ENCODE peak calls at places on chromosomes 12 and 14, in six cellular contexts. U, D, P, T, X and N are unnamed samples. For H3K4me1, the result is how much of the 10 kb centered on the place peaks cover.

GRCh38 chr12:122602456-122602855 is 75.4 kb downstream of the KNTC1 start:
- DNase-seq in U (no peak), D (no peak), P (no peak), T (no peak), X (no peak), N (no peak)

GRCh38 chr12:11347810-11348209 is 37.6 kb upstream of the PRB4 start:
- DNase-seq in U (no peak), D (no peak), P (no peak), T (no peak), X (no peak), N (no peak)

GRCh38 chr12:113684053-113684907 is 212.6 kb upstream of the LHX5 start:
- DNase-seq in U (no peak), D (no peak), P (no peak), T (no peak), X (no peak), N (no peak)

GRCh38 chr14:92456215-92457017 is 57.2 kb upstream of the RIN3 start:
- DNase-seq in U (no peak), D (peak), P (peak), T (peak), X (no peak), N (peak)

GRCh38 chr12:76080729-76081415 is 3.6 kb downstream of the NAP1L1 start:
- DNase-seq in U (no peak), D (no peak), P (no peak), T (no peak), X (no peak), N (no peak)

GRCh38 chr12:57517187-57517586 is 3.1 kb downstream of the DDIT3 start:
- DNase-seq in U (no peak), D (no peak), P (no peak), T (peak), X (no peak), N (peak)

GRCh38 chr12:51517800-51518199 is 73.2 kb upstream of the SCN8A start:
- DNase-seq in U (no peak), D (no peak), P (no peak), T (no peak), X (no peak), N (no peak)

GRCh38 chr14:76320486-76320885 is 55.5 kb upstream of the ESRRB start:
- DNase-seq in U (peak), D (no peak), P (no peak), T (no peak), X (no peak), N (no peak)

GRCh38 chr12:129675947-129676346 is 227.9 kb downstream of the TMEM132D start:
- DNase-seq in U (no peak), D (no peak), P (no peak), T (no peak), X (no peak), N (no peak)

GRCh38 chr12:14997998-14998397 is 25.2 kb downstream of the PDE6H start:
- DNase-seq in U (no peak), D (no peak), P (no peak), T (no peak), X (no peak), N (no peak)

GRCh38 chr14:92004062-92004461 is 35.8 kb downstream of the TRIP11 start:
- DNase-seq in U (no peak), D (no peak), P (no peak), T (no peak), X (no peak), N (no peak)

GRCh38 chr12:94615284-94616216 is 34.8 kb downstream of the TMCC3 start:
- DNase-seq in U (no peak), D (no peak), P (no peak), T (no peak), X (no peak), N (peak)

GRCh38 chr14:95235351-95235750 is 78.0 kb upstream of the DICER1 start:
- DNase-seq in U (no peak), D (no peak), P (no peak), T (no peak), X (no peak), N (no peak)
- H3K4me1 ChIP-seq in U (under half), D (under half), P (under half), T (under half), X (half or more), N (under half)

DNA sequence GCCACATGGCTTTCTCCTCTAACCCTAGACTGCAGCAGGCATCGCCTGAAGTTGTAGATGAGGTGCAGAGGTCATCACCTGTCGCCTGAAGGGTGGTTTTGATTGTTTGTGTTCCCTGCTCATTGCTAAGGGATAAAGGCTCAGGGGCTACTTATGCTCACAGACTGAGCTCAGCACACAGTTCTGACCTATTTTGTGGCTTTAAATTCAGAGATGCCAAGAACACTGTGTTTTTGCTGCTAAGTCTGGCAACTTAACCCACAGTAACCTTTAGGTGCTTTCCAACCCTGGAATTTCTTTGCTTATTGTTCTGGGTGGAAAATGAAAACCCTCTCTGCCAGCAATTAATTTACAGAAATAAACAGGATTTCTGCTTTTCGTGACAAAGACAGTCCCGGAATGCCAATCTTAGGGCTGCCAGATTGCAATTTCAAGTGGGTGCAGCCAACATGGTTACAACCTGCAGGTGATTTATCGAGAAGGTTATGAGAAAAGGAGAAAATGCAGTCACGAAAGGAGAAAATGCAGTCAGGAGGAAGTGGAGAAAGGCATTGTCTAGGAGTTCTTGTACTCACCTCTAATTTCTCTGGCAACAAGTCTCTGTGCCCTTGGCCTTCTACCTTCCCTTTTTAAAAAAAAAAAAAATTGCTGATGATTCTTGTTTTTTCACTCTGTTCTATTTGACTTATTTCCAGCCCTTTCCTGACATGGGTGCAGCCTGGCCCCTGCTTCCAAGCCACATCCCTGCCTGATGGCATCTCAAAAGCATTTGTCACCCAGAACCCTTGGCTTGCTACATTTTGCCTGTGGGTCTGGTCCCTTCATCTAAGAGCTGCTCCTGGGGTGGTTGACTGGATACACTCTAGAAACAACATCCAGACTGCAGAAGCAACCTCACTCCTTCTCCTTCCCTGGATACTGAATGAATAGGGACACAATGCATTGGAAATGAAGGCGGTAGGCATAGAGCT is 23.3 kb downstream of the NPC2 start:
- DNase-seq in U (no peak), D (no peak), P (no peak), T (no peak), X (no peak), N (no peak)
- H3K27ac ChIP-seq in U (no peak), D (no peak), P (no peak), T (no peak), X (peak), N (no peak)

GRCh38 chr14:44961730-44962572 is at the start of the genes KLHL28 and TOGARAM1:
- DNase-seq in U (peak), D (peak), P (peak), T (peak), X (peak), N (peak)
- H3K4me1 ChIP-seq in U (under half), D (under half), P (under half), T (half or more), X (under half), N (under half)

DNA sequence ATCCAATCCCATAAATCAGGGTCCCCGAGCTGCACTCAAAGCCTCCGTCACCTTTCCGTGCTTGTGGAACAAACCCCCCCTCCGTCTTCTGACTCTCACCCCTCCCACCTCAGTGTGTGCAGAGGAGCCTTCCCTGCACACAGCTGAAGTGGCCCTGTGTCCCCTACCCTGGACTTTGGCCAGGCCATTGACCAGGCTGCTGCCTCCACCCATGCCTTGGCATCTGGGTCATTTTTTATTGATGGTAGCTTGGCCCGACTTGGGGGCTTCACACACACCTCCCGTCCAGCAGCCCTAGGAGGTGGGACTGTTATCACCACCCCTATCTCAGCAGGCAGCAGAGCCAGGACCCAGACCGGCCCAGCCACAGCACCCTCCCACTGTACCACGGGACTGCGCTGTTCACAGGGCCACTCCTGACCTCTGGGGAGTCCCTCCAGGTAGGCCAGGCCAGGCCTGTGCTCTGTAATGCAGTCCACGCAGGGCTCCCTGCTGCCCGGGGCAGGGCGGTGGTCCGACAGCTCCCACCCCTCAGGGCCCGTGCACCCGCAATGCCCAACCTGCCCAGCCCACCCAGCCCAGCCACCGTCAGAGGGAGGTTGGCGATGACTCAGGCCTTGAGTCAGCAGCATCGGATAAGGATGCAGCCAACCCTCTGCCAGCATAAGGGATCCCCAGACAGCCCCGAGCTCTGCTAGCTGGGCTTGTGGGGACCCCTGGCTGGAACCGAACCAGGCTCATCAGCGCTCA is 9.2 kb upstream of the INF2 start:
- DNase-seq in U (no peak), D (no peak), P (no peak), T (peak), X (no peak), N (no peak)
- H3K27ac ChIP-seq in U (peak), D (no peak), P (peak), T (peak), X (peak), N (peak)